ENCODE peak calls at places on chromosomes 2 and 18, in five cellular contexts. F, M, H, S and P are unnamed samples.

GRCh38 chr2:173720310-173720709 is 244.9 kb downstream of the SP3 start:
- DNase-seq in S (no peak), H (peak), M (peak), F (no peak), P (no peak)

GRCh38 chr2:74474899-74475298 is 2.4 kb upstream of the MRPL53 start:
- DNase-seq in H (no peak), S (no peak), F (no peak), M (no peak), P (no peak)

GRCh38 chr2:130842770-130843169 is 6.1 kb downstream of the ARHGEF4 start:
- DNase-seq in H (no peak), M (no peak), F (no peak), S (no peak), P (no peak)

GRCh38 chr2:134031539-134031938 is 222.3 kb upstream of the MGAT5 start:
- DNase-seq in F (no peak), S (no peak), M (no peak), H (no peak), P (no peak)

GRCh38 chr2:235793163-235793752 is 299.4 kb downstream of the AGAP1 start:
- DNase-seq in M (peak), S (peak), H (peak), F (no peak), P (peak)

GRCh38 chr2:6864251-6864758 is 1.4 kb downstream of the CMPK2 start:
- DNase-seq in M (no peak), F (no peak), H (no peak), S (no peak), P (no peak)

GRCh38 chr2:135743860-135744259 is 2.2 kb downstream of the UBXN4 start:
- DNase-seq in S (no peak), H (peak), F (no peak), M (no peak), P (no peak)

GRCh38 chr2:104897515-104898184 is 43.7 kb downstream of the POU3F3 start:
- DNase-seq in S (no peak), M (peak), H (peak), F (no peak), P (peak)

GRCh38 chr2:179536185-179536584 is 271.6 kb upstream of the SESTD1 start:
- DNase-seq in S (no peak), F (no peak), M (no peak), H (peak), P (no peak)

GRCh38 chr2:187658952-187659525 is 104.8 kb upstream of the TFPI start:
- DNase-seq in F (no peak), M (peak), S (no peak), H (peak), P (no peak)

GRCh38 chr2:19942199-19942598 is 40.4 kb upstream of the TTC32 start:
- DNase-seq in S (no peak), F (no peak), H (no peak), M (no peak), P (no peak)

GRCh38 chr2:54009549-54009948 is 38.8 kb upstream of the PSME4 start:
- DNase-seq in F (no peak), S (no peak), H (no peak), M (no peak), P (no peak)

GRCh38 chr18:6058941-6059340 is 163.6 kb upstream of the TMEM200C start:
- DNase-seq in F (no peak), S (no peak), M (no peak), H (peak), P (no peak)

GRCh38 chr2:23691576-23691975 is 235.3 kb downstream of the ATAD2B start:
- DNase-seq in M (no peak), H (no peak), F (no peak), S (no peak), P (no peak)

GRCh38 chr2:23944527-23944926 is 4.3 kb downstream of the UBXN2A start:
- DNase-seq in M (no peak), S (peak), H (no peak), F (no peak), P (no peak)

GRCh38 chr2:33785201-33786106 is 186.4 kb upstream of the FAM98A start:
- DNase-seq in F (peak), H (peak), S (no peak), M (no peak), P (no peak)

GRCh38 chr2:223880779-223881178 is 43.4 kb upstream of the AP1S3 start:
- DNase-seq in M (no peak), F (no peak), S (no peak), H (no peak), P (no peak)

GRCh38 chr2:204869142-204869823 is 324.0 kb downstream of the PARD3B start:
- DNase-seq in M (no peak), F (no peak), H (peak), S (no peak), P (no peak)

GRCh38 chr18:67035026-67035425 is 431.1 kb upstream of the CDH19 start:
- DNase-seq in F (no peak), S (no peak), H (no peak), M (peak), P (no peak)

GRCh38 chr2:106841886-106842645 is 43.9 kb downstream of the ST6GAL2 start:
- DNase-seq in M (no peak), F (no peak), S (no peak), H (no peak), P (no peak)

GRCh38 chr2:145411493-145411892 is 891.6 kb upstream of the ZEB2 start:
- DNase-seq in S (no peak), H (no peak), M (no peak), F (peak), P (no peak)

GRCh38 chr18:9848170-9848854 is 37.5 kb upstream of the TXNDC2 start:
- DNase-seq in H (no peak), F (no peak), S (no peak), M (no peak), P (no peak)

GRCh38 chr2:26533661-26534060 is 55.7 kb upstream of the OTOF start:
- DNase-seq in S (no peak), M (no peak), F (no peak), H (no peak), P (no peak)

GRCh38 chr2:241987726-241988125 is 118.2 kb downstream of the RTP5 start:
- DNase-seq in H (no peak), S (no peak), F (no peak), M (no peak), P (no peak)

GRCh38 chr2:147910990-147911473 is 66.2 kb downstream of the ACVR2A start:
- DNase-seq in M (peak), H (peak), F (peak), S (peak), P (peak)

GRCh38 chr2:230758566-230759480 is 46.2 kb downstream of the CAB39 start:
- DNase-seq in M (peak), F (no peak), S (no peak), H (peak), P (peak)

GRCh38 chr2:72148391-72148974 is 821 bp upstream of the CYP26B1 start:
- DNase-seq in H (no peak), M (no peak), S (no peak), F (no peak), P (no peak)

GRCh38 chr2:24836706-24837105 is 43.5 kb downstream of the CENPO start:
- DNase-seq in S (no peak), F (no peak), H (no peak), M (no peak), P (no peak)

GRCh38 chr2:220034356-220035121 is 407.1 kb downstream of the SLC4A3 start:
- DNase-seq in S (no peak), M (peak), F (no peak), H (peak), P (no peak)

GRCh38 chr2:231684314-231685223 is 23.8 kb upstream of the PTMA start:
- DNase-seq in S (no peak), M (no peak), H (no peak), F (no peak), P (no peak)

GRCh38 chr2:238655131-238655860 is 192.6 kb upstream of the TWIST2 start:
- DNase-seq in F (no peak), H (no peak), M (no peak), S (no peak), P (no peak)

GRCh38 chr2:127014630-127015029 is 92.3 kb downstream of the BIN1 start:
- DNase-seq in M (peak), F (no peak), S (no peak), H (peak), P (no peak)

GRCh38 chr2:8455236-8456148 is 226.4 kb upstream of the ID2 start:
- DNase-seq in M (no peak), S (no peak), F (no peak), H (no peak), P (no peak)

GRCh38 chr2:192124576-192124975 is 70.2 kb downstream of the TMEFF2 start:
- DNase-seq in F (no peak), S (no peak), H (no peak), M (no peak), P (no peak)

GRCh38 chr2:135985826-135986393 is 484 bp upstream of the DARS1 start:
- DNase-seq in M (no peak), F (no peak), S (no peak), H (no peak), P (no peak)

GRCh38 chr18:59871711-59872362 is 28.0 kb upstream of the PMAIP1 start:
- DNase-seq in M (no peak), H (no peak), F (no peak), S (no peak), P (no peak)

GRCh38 chr2:146246017-146246733 is 1598.7 kb upstream of the ACVR2A start:
- DNase-seq in M (peak), F (no peak), S (no peak), H (peak), P (no peak)

GRCh38 chr2:85769236-85769986 is 15.6 kb downstream of the ATOH8 start:
- DNase-seq in S (peak), M (no peak), H (no peak), F (no peak), P (no peak)

DNA sequence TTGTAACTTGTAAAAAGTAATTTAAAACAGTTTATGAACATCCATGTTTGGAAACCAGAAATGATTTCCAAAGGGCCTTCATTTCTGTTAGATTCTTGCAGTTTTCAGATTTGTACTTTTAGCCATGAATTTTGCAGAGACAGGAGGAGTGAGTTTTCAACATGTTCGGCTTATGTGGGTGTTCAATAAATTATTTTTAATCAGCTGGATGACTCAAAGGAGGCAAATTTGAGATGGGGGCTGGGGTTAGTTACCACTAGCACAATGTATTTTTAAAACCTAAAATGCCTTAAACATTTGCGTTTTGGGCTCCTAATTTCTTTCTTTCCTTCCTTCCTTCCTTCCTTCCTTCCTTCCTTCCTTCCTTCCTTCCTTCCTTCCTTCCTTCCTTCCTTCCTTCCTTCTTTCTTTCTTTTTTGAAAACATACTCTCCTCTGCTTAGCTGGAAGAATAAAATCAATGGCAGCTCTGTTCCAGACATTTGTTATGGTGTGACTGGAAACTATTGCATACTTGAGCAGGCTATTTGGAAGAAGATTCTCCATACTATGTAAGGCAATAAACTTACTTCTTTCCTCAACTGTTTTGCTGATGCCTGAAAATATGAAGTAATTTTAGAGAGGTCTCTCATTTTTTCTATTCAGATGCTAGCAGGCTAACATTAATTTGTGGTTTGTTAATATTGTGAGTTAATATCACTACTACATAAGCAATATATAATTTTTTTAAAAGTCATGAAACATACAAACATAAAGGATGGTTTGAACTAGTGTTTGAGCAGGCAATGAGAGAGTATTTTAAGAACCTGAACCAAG is 394.4 kb downstream of the NYAP2 start:
- DNase-seq in S (no peak), F (no peak), M (no peak), H (no peak), P (no peak)
- TF ChIP-seq CTCF in S (no peak), F (no peak), M (no peak), H (no peak), P (no peak)

DNA sequence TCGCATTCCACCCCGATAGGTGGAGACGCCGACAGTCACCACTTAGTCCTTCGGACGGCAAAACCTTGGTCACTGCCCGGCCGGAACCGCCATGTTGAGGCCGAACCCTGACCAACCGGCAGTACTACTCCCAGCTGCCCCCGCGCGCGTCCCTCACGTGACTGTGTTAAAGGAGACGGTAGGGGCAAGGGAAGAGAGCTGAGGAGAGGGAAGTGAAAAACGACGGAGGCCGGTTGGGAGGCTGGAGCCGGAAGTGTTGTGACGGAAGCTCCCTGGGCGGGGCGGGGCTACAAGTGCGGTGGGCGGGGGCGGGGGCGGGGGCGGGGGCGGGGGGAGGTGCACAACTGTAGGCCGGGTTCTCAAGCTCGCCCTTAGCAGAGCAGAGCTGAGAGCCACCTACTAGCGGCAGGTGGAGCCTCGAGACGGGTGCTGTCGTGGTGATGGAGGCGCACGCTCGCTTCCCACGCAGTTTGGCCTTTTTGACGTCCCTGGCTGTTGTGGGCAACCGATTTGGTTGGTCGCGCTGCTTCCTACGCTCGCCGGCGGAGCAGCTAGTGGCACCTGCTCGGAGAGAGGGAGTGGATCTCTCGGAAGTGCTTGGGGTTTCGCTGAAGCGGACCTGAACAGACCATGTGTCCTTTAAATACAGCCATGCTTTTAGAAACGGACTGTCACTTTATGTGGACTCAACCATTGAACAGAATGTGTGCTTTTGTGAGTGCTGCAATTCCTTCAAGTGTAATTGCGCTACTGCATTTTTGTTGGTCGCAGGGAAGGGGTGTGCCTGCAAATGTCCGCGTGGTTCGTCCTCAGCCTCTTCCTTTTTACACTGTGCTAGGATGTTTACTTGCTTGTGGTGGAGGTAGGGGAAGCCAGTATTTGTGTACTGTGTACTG is at the start of gene TRAPPC8:
- DNase-seq in H (peak), S (peak), M (peak), F (peak), P (peak)
- TF ChIP-seq CTCF in H (no peak), S (no peak), M (peak), F (peak), P (peak)

GRCh38 chr2:196247979-196248286 is 76.6 kb upstream of the STK17B start:
- DNase-seq in S (no peak), H (no peak), F (no peak), M (no peak), P (no peak)
- TF ChIP-seq CTCF in S (no peak), H (no peak), F (no peak), M (no peak), P (no peak)

GRCh38 chr2:218472980-218473379 is 54.1 kb downstream of the VIL1 start:
- DNase-seq in H (no peak), F (no peak), M (no peak), S (no peak), P (no peak)
- TF ChIP-seq CTCF in H (no peak), F (no peak), M (no peak), S (no peak), P (no peak)

GRCh38 chr2:193929131-193929530 is 1727.9 kb upstream of the SLC39A10 start:
- DNase-seq in H (no peak), M (no peak), S (no peak), F (no peak), P (no peak)

DNA sequence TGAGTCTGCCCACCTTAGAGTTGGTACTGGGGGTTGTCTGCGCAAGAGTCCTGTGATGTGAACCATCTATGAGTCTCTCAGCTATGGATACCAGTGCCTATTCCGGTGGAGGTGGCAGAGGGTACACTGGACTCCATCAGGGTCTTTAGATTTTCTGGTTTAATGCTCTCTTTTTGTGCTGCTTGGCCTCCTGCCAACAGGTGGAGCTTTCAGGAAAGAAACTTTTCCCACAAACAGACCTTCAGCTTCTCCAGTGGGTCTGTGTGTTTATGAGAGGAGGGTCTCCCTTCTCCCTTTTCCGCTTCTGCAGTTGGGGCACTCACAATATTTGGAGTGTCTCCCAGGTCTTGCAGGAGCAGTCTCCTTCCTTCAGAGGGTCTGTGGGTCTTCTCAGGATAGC is 1721.9 kb upstream of the SLC39A10 start:
- DNase-seq in M (no peak), H (no peak), F (no peak), S (no peak), P (no peak)
- TF ChIP-seq CTCF in M (no peak), H (no peak), F (no peak), S (no peak), P (no peak)